ENCODE peak calls at places on chromosomes 6 and 20, in six cellular contexts. M is neural progenitor cell, D is GM23248, G is PC-9, C is SK-N-SH, F is MM.1S. O is an unnamed sample. For H3F3A, the result is how much of the 10 kb centered on the place peaks cover.

GRCh38 chr20:44174996-44175766 is 11.8 kb downstream of the JPH2 start:
- DNase-seq in M (no peak), C (no peak), D (no peak), G (no peak), F (no peak), O (no peak)

GRCh38 chr6:122994256-122994655 is 1.8 kb upstream of the CLVS2 start:
- DNase-seq in M (peak), G (no peak), F (no peak), D (no peak), C (no peak), O (no peak)

GRCh38 chr20:20360464-20360863 is 7.4 kb upstream of the INSM1 start:
- DNase-seq in D (peak), F (peak), G (peak), C (peak), M (peak), O (peak)

GRCh38 chr6:97947841-97948240 is 664.8 kb upstream of the MMS22L start:
- DNase-seq in M (no peak), G (peak), F (no peak), C (peak), D (peak), O (no peak)

GRCh38 chr6:41428995-41429417 is 93.6 kb downstream of the NCR2 start:
- DNase-seq in G (no peak), F (no peak), C (no peak), M (no peak), D (peak), O (peak)

GRCh38 chr20:17816804-17817590 is 117.2 kb downstream of the BANF2 start:
- DNase-seq in M (no peak), D (no peak), F (no peak), G (no peak), C (no peak), O (no peak)

GRCh38 chr6:1348675-1349074 is 36.8 kb downstream of the FOXQ1 start:
- DNase-seq in D (peak), C (no peak), M (peak), F (no peak), G (no peak), O (peak)

GRCh38 chr20:50980071-50980681 is 21.6 kb downstream of the MOCS3 start:
- DNase-seq in G (peak), C (no peak), F (no peak), M (no peak), D (peak), O (no peak)

GRCh38 chr6:119233327-119233984 is 116.1 kb downstream of the MAN1A1 start:
- DNase-seq in F (no peak), D (no peak), C (no peak), M (no peak), G (no peak), O (no peak)

GRCh38 chr6:132405143-132405915 is 4.1 kb upstream of the MOXD1 start:
- DNase-seq in D (peak), G (no peak), F (peak), C (no peak), M (no peak), O (no peak)

GRCh38 chr6:75012018-75012417 is 193.8 kb downstream of the COL12A1 start:
- DNase-seq in D (no peak), M (no peak), F (no peak), G (no peak), C (no peak), O (no peak)

GRCh38 chr6:25239059-25239458 is 40.1 kb upstream of the CARMIL1 start:
- DNase-seq in D (no peak), C (no peak), G (no peak), F (no peak), M (no peak), O (no peak)

GRCh38 chr6:5486214-5486613 is 224.9 kb downstream of the FARS2 start:
- DNase-seq in D (no peak), G (no peak), C (no peak), F (no peak), M (no peak), O (no peak)

GRCh38 chr6:48111575-48111974 is 578 bp upstream of the PTCHD4 start:
- DNase-seq in F (no peak), M (peak), D (no peak), C (no peak), G (no peak), O (peak)

GRCh38 chr20:37535443-37536132 is 7.9 kb upstream of the BLCAP start:
- DNase-seq in D (no peak), F (no peak), G (no peak), C (no peak), M (no peak), O (no peak)

GRCh38 chr6:28141500-28142329 is at the start of gene ZKSCAN8:
- DNase-seq in D (peak), F (peak), C (peak), M (peak), G (peak), O (peak)

GRCh38 chr20:57407541-57407956 is 16.4 kb downstream of the RBM38 start:
- DNase-seq in C (no peak), M (no peak), F (no peak), D (no peak), G (no peak), O (no peak)

GRCh38 chr6:68638225-68638900 is 3.3 kb downstream of the ADGRB3 start:
- DNase-seq in D (peak), M (peak), G (no peak), F (peak), C (peak), O (peak)

GRCh38 chr6:111788779-111789276 is 84.4 kb downstream of the FYN start:
- DNase-seq in C (no peak), D (no peak), F (no peak), M (peak), G (no peak), O (no peak)

GRCh38 chr6:17027441-17027840 is 74.4 kb upstream of the STMND1 start:
- DNase-seq in C (no peak), F (no peak), D (no peak), G (no peak), M (no peak), O (no peak)

GRCh38 chr20:19252670-19253120 is 40.3 kb downstream of the SLC24A3 start:
- DNase-seq in G (no peak), D (peak), M (no peak), C (no peak), F (no peak), O (no peak)

GRCh38 chr6:15690451-15690961 is 27.7 kb upstream of the DTNBP1 start:
- DNase-seq in G (no peak), D (no peak), C (no peak), F (no peak), M (no peak), O (no peak)

GRCh38 chr6:76861403-76861802 is 601.9 kb downstream of the HTR1B start:
- DNase-seq in C (peak), F (peak), D (peak), G (no peak), M (peak), O (peak)

GRCh38 chr6:144219056-144219685 is 66.0 kb upstream of the UTRN start:
- DNase-seq in M (peak), F (peak), G (no peak), C (peak), D (peak), O (peak)

GRCh38 chr6:158756977-158757752 is 62.0 kb downstream of the EZR start:
- DNase-seq in F (no peak), G (no peak), C (no peak), D (no peak), M (no peak), O (no peak)

GRCh38 chr6:121443953-121444590 is 8.6 kb downstream of the GJA1 start:
- DNase-seq in D (peak), F (no peak), G (no peak), C (no peak), M (no peak), O (no peak)

GRCh38 chr6:43377710-43378229 is 8.3 kb upstream of the ZNF318 start:
- DNase-seq in M (no peak), G (no peak), F (no peak), C (no peak), D (no peak), O (no peak)

GRCh38 chr6:43386492-43386891 is 17.0 kb upstream of the ZNF318 start:
- DNase-seq in F (peak), G (no peak), M (peak), C (peak), D (no peak), O (no peak)

GRCh38 chr6:43378631-43379030 is 9.2 kb upstream of the ZNF318 start:
- DNase-seq in M (no peak), D (no peak), G (no peak), C (no peak), F (no peak), O (no peak)

GRCh38 chr6:43383021-43383667 is 13.7 kb upstream of the ZNF318 start:
- DNase-seq in F (no peak), C (no peak), D (peak), M (no peak), G (no peak), O (no peak)
- H3F3A ChIP-seq in F (under half), C (under half), D (under half), M (under half), G (under half), O (under half)

GRCh38 chr6:43734294-43734665 is 35.7 kb upstream of the VEGFA start:
- DNase-seq in G (no peak), M (no peak), D (no peak), F (no peak), C (no peak), O (no peak)
- H3F3A ChIP-seq in G (under half), M (under half), D (under half), F (under half), C (under half), O (under half)

GRCh38 chr6:31734703-31735500 is 1.4 kb downstream of the CLIC1 start:
- DNase-seq in C (no peak), G (peak), D (peak), M (peak), F (peak), O (peak)
- H3F3A ChIP-seq in C (half or more), G (half or more), D (half or more), M (half or more), F (half or more), O (half or more)

GRCh38 chr20:2465100-2465499 is 5.5 kb downstream of the SNRPB start:
- DNase-seq in C (no peak), D (no peak), M (no peak), F (no peak), G (no peak), O (no peak)
- H3F3A ChIP-seq in C (under half), D (half or more), M (half or more), F (under half), G (half or more), O (under half)

GRCh38 chr6:42781546-42781810 is 374 bp upstream of the BICRAL start:
- DNase-seq in D (no peak), C (peak), M (no peak), G (no peak), F (no peak), O (no peak)

GRCh38 chr6:42774201-42774600 is 7.7 kb upstream of the BICRAL start:
- DNase-seq in D (no peak), C (no peak), F (no peak), G (no peak), M (no peak), O (no peak)

GRCh38 chr6:42777126-42777822 is 4.6 kb upstream of the BICRAL start:
- DNase-seq in G (no peak), F (no peak), C (no peak), D (peak), M (no peak), O (no peak)

GRCh38 chr6:42779521-42779920 is 2.3 kb upstream of the BICRAL start:
- DNase-seq in M (no peak), G (no peak), F (no peak), D (no peak), C (no peak), O (no peak)

GRCh38 chr6:42778072-42778471 is 3.8 kb upstream of the BICRAL start:
- DNase-seq in F (no peak), M (no peak), G (no peak), C (no peak), D (no peak), O (no peak)
- H3F3A ChIP-seq in F (under half), M (under half), G (under half), C (under half), D (under half), O (under half)

GRCh38 chr6:317068-317451 is 24.8 kb downstream of the DUSP22 start:
- DNase-seq in C (no peak), M (no peak), F (no peak), D (no peak), G (no peak), O (no peak)
- H3F3A ChIP-seq in C (under half), M (under half), F (half or more), D (under half), G (under half), O (under half)

DNA sequence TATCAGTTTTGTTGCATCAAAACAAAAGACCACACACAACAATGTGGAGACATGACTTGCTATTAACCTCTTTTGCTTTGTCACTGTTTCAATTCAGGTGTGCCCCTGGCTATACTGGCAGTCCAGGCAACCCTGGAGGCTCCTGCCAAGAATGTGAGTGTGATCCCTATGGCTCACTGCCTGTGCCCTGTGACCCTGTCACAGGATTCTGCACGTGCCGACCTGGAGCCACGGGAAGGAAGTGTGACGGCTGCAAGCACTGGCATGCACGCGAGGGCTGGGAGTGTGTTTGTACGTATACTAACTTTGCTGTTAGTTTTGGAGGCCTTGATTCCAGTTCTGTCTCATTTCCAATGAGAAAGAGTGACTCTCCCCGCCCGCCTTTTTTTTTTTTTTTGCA is 356.9 kb downstream of the ARHGAP18 start:
- DNase-seq in C (no peak), M (peak), D (no peak), F (no peak), G (peak), O (no peak)
- H3F3A ChIP-seq in C (under half), M (under half), D (under half), F (under half), G (under half), O (under half)

GRCh38 chr6:161393292-161393691 is 119.4 kb upstream of the AGPAT4 start:
- DNase-seq in G (no peak), D (no peak), F (no peak), C (no peak), M (no peak), O (no peak)

GRCh38 chr6:161396539-161396938 is 122.7 kb upstream of the AGPAT4 start:
- DNase-seq in D (no peak), M (no peak), F (no peak), C (no peak), G (no peak), O (no peak)

GRCh38 chr6:161393839-161394364 is 120.0 kb upstream of the AGPAT4 start:
- DNase-seq in F (peak), D (peak), M (peak), C (peak), G (no peak), O (peak)

GRCh38 chr6:161395832-161396231 is 122.0 kb upstream of the AGPAT4 start:
- DNase-seq in G (no peak), F (no peak), D (no peak), C (no peak), M (no peak), O (no peak)

DNA sequence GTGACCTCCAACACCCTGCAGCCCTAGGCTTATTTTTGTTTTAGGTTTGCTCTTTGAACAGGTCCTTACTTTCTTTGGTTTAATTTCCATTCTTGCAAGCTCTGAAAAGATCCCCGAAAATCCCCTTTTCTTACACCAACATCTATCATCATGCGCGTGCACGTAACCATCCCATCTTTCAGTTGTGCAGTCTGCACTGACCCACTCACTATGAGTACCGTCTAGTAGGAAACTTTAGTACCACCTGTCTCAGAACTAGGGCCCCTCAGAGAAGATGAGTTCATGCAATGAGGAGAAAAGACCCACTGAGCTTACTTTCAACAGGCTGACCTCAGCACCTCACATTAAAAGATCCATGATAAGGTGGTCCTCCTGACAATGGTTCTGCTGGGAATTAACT is 120.6 kb upstream of the AGPAT4 start:
- DNase-seq in G (no peak), C (no peak), D (no peak), F (no peak), M (no peak), O (no peak)
- H3F3A ChIP-seq in G (under half), C (under half), D (under half), F (under half), M (under half), O (under half)

DNA sequence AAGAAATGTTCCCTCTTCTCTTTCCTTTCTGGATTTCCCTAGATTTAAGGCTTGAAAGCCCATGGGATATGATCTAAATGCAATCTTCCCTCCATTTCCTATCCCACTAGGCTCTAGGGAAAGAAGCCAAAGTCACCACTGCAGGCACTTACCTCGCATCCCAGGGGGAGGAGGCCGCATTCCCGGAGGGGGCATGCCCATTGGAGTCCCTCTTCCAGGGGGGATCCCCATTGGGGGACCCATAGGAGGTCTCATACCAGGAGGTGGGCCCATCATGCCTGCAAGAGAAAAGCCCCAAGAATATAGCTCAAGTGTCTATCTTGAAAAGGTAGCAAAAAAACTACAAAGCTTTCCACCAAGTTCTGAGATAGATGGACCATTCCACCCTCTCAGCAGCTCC is 8.1 kb downstream of the SNRPB start:
- DNase-seq in G (no peak), M (no peak), D (no peak), C (no peak), F (no peak), O (no peak)
- H3F3A ChIP-seq in G (half or more), M (half or more), D (half or more), C (half or more), F (under half), O (under half)

O was measured in GM23338.